ENCODE peak calls at places on chromosomes 16 and 17, in five cellular contexts. V is SK-N-SH, Y is H1, L is K562, J is T47D. S is an unnamed sample.

GRCh38 chr17:2250140-2251095 is 53.2 kb downstream of the SMG6 start:
- DNase-seq in L (no peak), V (no peak), J (no peak), Y (no peak), S (no peak)

GRCh38 chr16:58502217-58502921 is 2.4 kb downstream of the NDRG4 start:
- DNase-seq in J (no peak), L (no peak), V (no peak), Y (no peak), S (no peak)

GRCh38 chr16:83433201-83433600 is 374.6 kb upstream of the HSBP1 start:
- DNase-seq in V (no peak), Y (no peak), L (no peak), J (no peak), S (no peak)

GRCh38 chr16:54282202-54282922 is 4.2 kb downstream of the IRX3 start:
- DNase-seq in L (peak; percentile 51), J (peak; percentile 82), V (peak; percentile 55), Y (peak; percentile 84), S (peak; percentile 15)

GRCh38 chr16:85134076-85134793 is 22.0 kb upstream of the CIBAR2 start:
- DNase-seq in L (no peak), V (no peak), Y (no peak), J (no peak), S (no peak)

GRCh38 chr17:81489986-81490598 is 22.5 kb downstream of the ACTG1 start:
- DNase-seq in J (no peak), V (no peak), Y (no peak), L (no peak), S (no peak)

GRCh38 chr17:64769712-64770111 is 107.6 kb upstream of the SMURF2 start:
- DNase-seq in L (no peak), V (no peak), Y (no peak), J (no peak), S (no peak)

GRCh38 chr17:16443390-16444257 is 28.3 kb downstream of the TRPV2 start:
- DNase-seq in L (no peak), J (no peak), Y (peak; percentile 62), V (no peak), S (no peak)

GRCh38 chr17:66190738-66191606 is 961 bp downstream of the CEP112 start:
- DNase-seq in J (peak; percentile 23), V (peak; percentile 49), L (no peak), Y (no peak), S (no peak)

GRCh38 chr16:15533386-15533785 is 99.0 kb downstream of the BMERB1 start:
- DNase-seq in V (no peak), Y (no peak), J (no peak), L (no peak), S (no peak)

GRCh38 chr16:525520-526180 is 1.9 kb upstream of the CAPN15 start:
- DNase-seq in L (peak; percentile 82), J (no peak), Y (no peak), V (no peak), S (peak; percentile 57)

GRCh38 chr17:39903158-39903884 is 15.1 kb downstream of the GSDMB start:
- DNase-seq in J (no peak), V (no peak), Y (no peak), L (peak; percentile 82), S (no peak)

GRCh38 chr16:4208529-4208835 is 33.4 kb downstream of the SRL start:
- DNase-seq in J (no peak), V (no peak), L (no peak), Y (no peak), S (no peak)

GRCh38 chr16:88415381-88416323 is 32.9 kb downstream of the ZNF469 start:
- DNase-seq in L (peak; percentile 54), Y (no peak), J (no peak), V (no peak), S (no peak)

DNA sequence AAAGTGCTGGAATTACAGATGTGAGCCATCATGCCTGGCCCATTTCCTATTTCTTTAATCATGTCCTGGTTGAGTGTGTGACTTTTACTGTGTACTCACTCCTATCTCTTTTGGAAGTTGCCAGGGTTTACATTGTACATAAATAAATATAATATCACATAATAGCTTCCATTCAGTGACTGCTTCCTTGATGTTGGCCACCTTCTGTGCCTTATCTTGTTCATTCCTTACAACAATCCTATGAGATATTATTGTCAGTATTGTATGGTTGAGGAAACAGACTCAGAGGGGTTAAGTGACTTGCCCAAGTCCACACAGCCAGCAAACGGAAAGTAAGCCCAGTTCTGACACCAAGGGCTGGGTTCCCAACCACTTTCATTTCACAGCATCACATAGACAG is 16.9 kb downstream of the TMC5 start:
- DNase-seq in J (no peak), Y (no peak), L (no peak), V (no peak), S (no peak)
- TF ChIP-seq JUND in J (no peak), Y (no peak), L (no peak), V (no peak), S (no peak)

DNA sequence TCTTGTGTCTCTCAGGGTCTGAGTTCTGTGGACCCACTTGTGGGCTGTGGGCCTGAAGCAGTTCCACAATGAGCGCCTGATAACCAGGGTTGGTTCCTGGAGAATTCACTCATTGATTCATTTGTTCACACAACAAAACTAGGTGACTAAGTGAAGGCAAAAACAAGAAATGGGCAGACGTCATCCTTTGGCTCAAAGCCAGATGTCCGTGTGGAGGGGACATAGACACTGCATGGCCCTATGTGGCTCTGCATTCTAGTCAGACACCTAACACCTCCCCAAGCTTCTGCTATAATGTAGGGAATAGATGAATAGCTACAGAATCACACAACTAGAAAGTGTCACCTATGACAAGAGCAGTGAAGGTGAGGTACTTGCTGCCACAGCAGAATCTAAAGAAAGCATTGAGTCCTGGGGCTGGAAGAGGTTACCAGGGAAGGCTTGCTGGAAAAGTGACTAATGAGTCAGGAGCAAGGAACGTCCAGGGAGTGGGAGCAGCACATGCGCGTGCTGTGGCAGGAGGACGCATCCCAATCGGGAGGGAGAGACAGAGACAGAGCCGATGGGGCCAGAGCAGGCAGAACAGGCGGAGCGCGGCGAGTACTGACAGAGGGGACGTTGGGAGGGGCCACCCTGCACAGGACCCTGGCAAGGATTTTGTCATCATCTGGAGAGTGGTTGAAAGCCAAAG is 58.9 kb downstream of the CES1 start:
- DNase-seq in L (no peak), V (no peak), J (no peak), Y (no peak), S (no peak)
- TF ChIP-seq JUND in L (no peak), V (no peak), J (no peak), Y (no peak), S (no peak)

GRCh38 chr16:24736758-24737157 is 7.3 kb downstream of the TNRC6A start:
- DNase-seq in V (no peak), L (peak; percentile 14), J (no peak), Y (no peak), S (no peak)

GRCh38 chr16:24734382-24734781 is 4.9 kb downstream of the TNRC6A start:
- DNase-seq in J (no peak), V (no peak), L (no peak), Y (no peak), S (no peak)

GRCh38 chr16:24738895-24739294 is 9.4 kb downstream of the TNRC6A start:
- DNase-seq in J (no peak), Y (no peak), V (no peak), L (no peak), S (no peak)

GRCh38 chr16:24737916-24738594 is 8.6 kb downstream of the TNRC6A start:
- DNase-seq in L (peak; percentile 66), Y (no peak), V (no peak), J (no peak), S (no peak)

GRCh38 chr16:24737391-24737871 is 8.0 kb downstream of the TNRC6A start:
- DNase-seq in J (no peak), V (no peak), Y (no peak), L (no peak), S (no peak)
- TF ChIP-seq JUND in J (no peak), V (peak; percentile 40), Y (no peak), L (no peak), S (no peak)

GRCh38 chr17:63613663-63614062 is 8.6 kb upstream of the MAP3K3 start:
- DNase-seq in J (no peak), Y (no peak), V (no peak), L (no peak), S (no peak)

GRCh38 chr17:63609820-63610573 is 9.3 kb downstream of the TACO1 start:
- DNase-seq in Y (no peak), V (no peak), J (no peak), L (no peak), S (no peak)

GRCh38 chr17:63610854-63611253 is 10.2 kb downstream of the TACO1 start:
- DNase-seq in Y (no peak), L (no peak), V (no peak), J (no peak), S (no peak)

GRCh38 chr17:63611354-63611753 is 10.7 kb downstream of the TACO1 start:
- DNase-seq in V (no peak), J (no peak), L (no peak), Y (no peak), S (no peak)
- TF ChIP-seq JUND in V (no peak), J (no peak), L (no peak), Y (no peak), S (no peak)

S was measured in HCT116.